ENCODE peak calls at places on chromosomes 6 and 20, in six cellular contexts. One of them, this sample, is unnamed.
A peak's percentile ranks its signal among the peaks of the same experiment; 100 is the strongest.

GRCh38 chr6:125114248-125114858 is 39.2 kb upstream of the TPD52L1 start:
- DNase-seq in HepG2: peak; percentile 43
- DNase-seq in H1: no peak
- DNase-seq in GM12878: no peak
- DNase-seq in K562: peak; percentile 45
- DNase-seq in GM12892: no peak
- DNase-seq in this sample: no peak

GRCh38 chr20:46108435-46108841 is 9.7 kb upstream of the CD40 start:
- DNase-seq in GM12892: no peak
- DNase-seq in HepG2: no peak
- DNase-seq in K562: no peak
- DNase-seq in GM12878: peak; percentile 93
- DNase-seq in H1: no peak
- DNase-seq in this sample: no peak

GRCh38 chr20:19786311-19786710 is 28.3 kb downstream of the RIN2 start:
- DNase-seq in GM12878: no peak
- DNase-seq in H1: no peak
- DNase-seq in K562: no peak
- DNase-seq in GM12892: no peak
- DNase-seq in HepG2: no peak
- DNase-seq in this sample: no peak

GRCh38 chr6:149425224-149425623 is 25.2 kb downstream of the SUMO4 start:
- DNase-seq in H1: no peak
- DNase-seq in GM12892: no peak
- DNase-seq in HepG2: no peak
- DNase-seq in GM12878: no peak
- DNase-seq in K562: no peak
- DNase-seq in this sample: no peak

GRCh38 chr6:91081452-91082067 is 494.7 kb upstream of the MAP3K7 start:
- DNase-seq in H1: no peak
- DNase-seq in K562: peak; percentile 30
- DNase-seq in HepG2: peak; percentile 25
- DNase-seq in GM12892: peak; percentile 5
- DNase-seq in GM12878: no peak
- DNase-seq in this sample: peak; percentile 6

GRCh38 chr6:110874880-110875547 is 429 bp downstream of the AMD1 start:
- DNase-seq in GM12878: no peak
- DNase-seq in K562: no peak
- DNase-seq in GM12892: no peak
- DNase-seq in H1: no peak
- DNase-seq in HepG2: no peak
- DNase-seq in this sample: no peak

GRCh38 chr6:2792330-2792729 is 27.1 kb downstream of the WRNIP1 start:
- DNase-seq in K562: no peak
- DNase-seq in GM12878: no peak
- DNase-seq in GM12892: no peak
- DNase-seq in HepG2: no peak
- DNase-seq in H1: no peak
- DNase-seq in this sample: no peak

GRCh38 chr6:136067731-136068341 is 182.3 kb downstream of the MTFR2 start:
- DNase-seq in GM12878: no peak
- DNase-seq in K562: no peak
- DNase-seq in GM12892: no peak
- DNase-seq in HepG2: no peak
- DNase-seq in H1: peak; percentile 17
- DNase-seq in this sample: no peak

GRCh38 chr6:170134077-170135040 is 156.5 kb downstream of the DLL1 start:
- DNase-seq in GM12892: no peak
- DNase-seq in H1: no peak
- DNase-seq in K562: no peak
- DNase-seq in HepG2: no peak
- DNase-seq in GM12878: no peak
- DNase-seq in this sample: no peak

GRCh38 chr20:31901615-31902014 is 31.2 kb downstream of the TTLL9 start:
- DNase-seq in K562: peak; percentile 46
- DNase-seq in HepG2: no peak
- DNase-seq in H1: no peak
- DNase-seq in GM12878: no peak
- DNase-seq in GM12892: no peak
- DNase-seq in this sample: no peak

GRCh38 chr6:3356824-3357420 is 98.2 kb downstream of the PSMG4 start:
- DNase-seq in HepG2: peak; percentile 95
- DNase-seq in GM12878: no peak
- DNase-seq in K562: no peak
- DNase-seq in GM12892: no peak
- DNase-seq in H1: no peak
- DNase-seq in this sample: no peak

GRCh38 chr6:76682842-76683241 is 610.4 kb upstream of the IMPG1 start:
- DNase-seq in GM12878: no peak
- DNase-seq in GM12892: no peak
- DNase-seq in H1: no peak
- DNase-seq in HepG2: peak; percentile 2
- DNase-seq in K562: no peak
- DNase-seq in this sample: no peak

GRCh38 chr20:13205848-13206434 is 15.1 kb upstream of the ISM1 start:
- DNase-seq in GM12892: no peak
- DNase-seq in H1: no peak
- DNase-seq in K562: no peak
- DNase-seq in HepG2: no peak
- DNase-seq in GM12878: no peak
- DNase-seq in this sample: no peak

DNA sequence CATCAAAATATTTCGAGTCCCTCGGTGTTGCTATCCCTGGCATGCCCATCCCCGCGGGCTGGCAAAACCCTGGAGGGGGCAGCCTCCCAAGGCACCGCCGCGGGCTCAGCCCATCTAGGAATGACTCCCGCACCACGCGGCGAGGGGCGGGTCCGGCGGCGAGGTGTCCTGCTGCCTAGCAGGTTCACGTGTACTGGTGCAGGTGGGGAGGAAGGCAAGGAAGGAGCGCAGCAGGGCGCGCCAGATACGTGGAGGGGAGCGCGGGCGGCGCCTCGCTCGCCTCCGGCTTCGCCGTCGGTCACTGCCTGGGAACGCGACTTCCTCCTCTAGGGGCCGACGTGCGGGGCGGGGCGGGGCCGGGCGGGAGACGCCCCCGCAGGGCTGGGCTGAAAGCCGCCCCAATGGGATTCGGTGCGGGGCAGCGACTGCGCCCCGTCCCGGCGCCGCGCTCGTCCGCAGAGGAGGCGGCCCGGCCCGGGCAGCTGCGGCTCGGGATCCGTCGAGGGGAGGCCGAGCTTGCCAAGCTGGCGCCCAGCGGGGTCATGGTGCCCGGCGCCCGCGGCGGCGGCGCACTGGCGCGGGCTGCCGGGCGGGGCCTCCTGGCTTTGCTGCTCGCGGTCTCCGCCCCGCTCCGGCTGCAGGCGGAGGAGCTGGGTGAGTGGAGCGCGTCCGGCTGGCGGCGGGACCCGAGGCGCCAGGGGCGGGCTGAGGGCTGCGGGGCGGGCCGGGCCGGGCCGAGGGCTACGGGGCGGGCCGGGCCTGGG is at the start of gene DCBLD1:
- DNase-seq in K562: peak; percentile 89
- DNase-seq in H1: no peak
- DNase-seq in GM12878: no peak
- DNase-seq in GM12892: peak; percentile 66
- DNase-seq in HepG2: peak; percentile 78
- DNase-seq in this sample: peak; percentile 68
- TF ChIP-seq POLR2A in K562: no peak
- TF ChIP-seq POLR2A in H1: peak; percentile 53
- TF ChIP-seq POLR2A in GM12878: peak; percentile 69
- TF ChIP-seq POLR2A in GM12892: peak; percentile 22
- TF ChIP-seq POLR2A in HepG2: peak; percentile 85
- TF ChIP-seq POLR2A in this sample: no peak

DNA sequence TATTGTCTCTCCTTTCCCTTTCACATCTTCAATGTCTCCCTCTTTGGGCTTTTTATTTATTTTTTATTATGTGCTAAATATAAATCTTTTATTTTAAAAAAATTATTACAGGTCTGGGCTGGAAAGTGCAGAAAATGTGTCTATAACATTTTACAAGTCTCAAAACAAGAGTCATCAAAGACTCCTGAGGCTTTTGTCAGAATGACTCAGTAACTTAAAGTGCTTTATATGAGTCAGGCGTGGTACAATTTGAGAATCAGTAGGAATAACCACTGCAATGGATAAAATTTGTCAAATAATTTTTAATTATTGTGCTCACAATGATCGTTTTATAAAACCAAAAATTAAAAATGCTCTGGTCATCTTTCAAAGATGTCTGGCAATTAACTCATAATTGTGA is 193.9 kb downstream of the MMUT start:
- DNase-seq in K562: no peak
- DNase-seq in HepG2: no peak
- DNase-seq in H1: no peak
- DNase-seq in GM12878: no peak
- DNase-seq in GM12892: no peak
- DNase-seq in this sample: no peak
- TF ChIP-seq TAF1 in K562: no peak
- TF ChIP-seq TAF1 in HepG2: no peak
- TF ChIP-seq TAF1 in H1: no peak
- TF ChIP-seq TAF1 in GM12878: no peak
- TF ChIP-seq TAF1 in GM12892: no peak
- TF ChIP-seq TAF1 in this sample: no peak

DNA sequence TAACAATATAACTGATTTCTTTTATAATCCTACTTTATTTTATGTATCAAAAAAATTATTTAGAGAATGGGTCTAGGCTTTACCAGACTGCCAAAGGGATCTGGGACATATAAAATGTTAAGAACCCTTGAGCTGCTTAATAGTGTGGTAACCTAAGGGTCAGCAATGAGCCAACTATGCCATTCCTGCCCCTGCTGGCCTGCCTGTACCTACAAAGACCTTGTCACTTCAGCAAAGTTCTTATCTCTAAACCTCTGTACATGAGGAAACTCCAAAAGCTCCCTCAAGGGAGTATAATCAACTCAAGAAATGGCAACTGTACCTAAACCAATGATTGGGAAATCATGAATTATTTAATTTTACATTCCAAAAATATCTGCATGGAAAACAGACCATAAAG is 266.9 kb downstream of the PKHD1 start:
- DNase-seq in GM12892: no peak
- DNase-seq in GM12878: no peak
- DNase-seq in K562: no peak
- DNase-seq in HepG2: no peak
- DNase-seq in H1: no peak
- DNase-seq in this sample: no peak
- TF ChIP-seq POLR2A in GM12892: no peak
- TF ChIP-seq POLR2A in GM12878: no peak
- TF ChIP-seq POLR2A in K562: no peak
- TF ChIP-seq POLR2A in HepG2: no peak
- TF ChIP-seq POLR2A in H1: no peak
- TF ChIP-seq POLR2A in this sample: no peak

DNA sequence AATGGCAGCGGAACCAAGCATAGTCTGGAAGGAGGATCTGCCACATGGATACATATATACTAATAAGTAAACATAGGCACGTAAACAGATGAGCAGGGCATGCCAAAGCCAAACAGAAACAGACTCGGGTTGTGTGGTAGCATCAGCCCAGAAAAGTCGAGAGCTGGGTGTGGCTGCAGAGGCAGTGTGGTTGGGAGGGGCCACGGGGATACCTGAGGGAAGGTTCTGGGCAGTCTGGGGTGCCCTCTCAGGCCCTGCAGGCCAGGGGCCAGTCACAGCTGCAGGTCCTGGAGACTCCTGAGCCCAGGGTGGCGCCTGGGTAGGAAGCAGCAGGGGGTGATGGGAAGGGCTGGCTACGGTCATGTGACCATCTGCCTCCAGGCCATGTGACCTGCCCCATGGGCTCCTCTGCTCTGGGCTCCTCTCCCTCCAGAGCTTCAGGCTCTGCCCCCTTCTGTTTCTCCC is 42.8 kb upstream of the MRPS10 start:
- DNase-seq in GM12878: no peak
- DNase-seq in HepG2: peak; percentile 44
- DNase-seq in GM12892: no peak
- DNase-seq in H1: no peak
- DNase-seq in K562: peak; percentile 85
- DNase-seq in this sample: no peak
- TF ChIP-seq TAF1 in GM12878: no peak
- TF ChIP-seq TAF1 in HepG2: no peak
- TF ChIP-seq TAF1 in GM12892: no peak
- TF ChIP-seq TAF1 in H1: no peak
- TF ChIP-seq TAF1 in K562: no peak
- TF ChIP-seq TAF1 in this sample: no peak

DNA sequence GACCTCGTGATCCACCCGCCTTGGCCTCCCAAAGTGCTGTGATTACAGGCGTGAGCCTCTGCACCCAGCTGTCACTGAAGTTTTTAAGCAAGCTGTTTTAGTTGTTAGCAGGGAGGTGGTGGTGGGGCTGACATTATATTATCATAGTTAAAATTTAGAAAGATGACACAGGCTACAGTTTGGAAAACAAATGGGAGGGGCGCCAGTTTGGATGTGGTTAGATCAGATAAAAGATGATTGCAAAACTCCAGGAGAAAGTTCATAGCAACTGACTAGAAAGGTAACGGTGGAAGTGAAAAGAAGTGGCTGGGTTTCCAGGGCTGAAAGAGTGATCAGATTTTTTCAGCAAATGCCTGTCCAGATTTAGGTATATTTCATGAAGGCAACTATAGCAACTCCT is 311.9 kb upstream of the CITED2 start:
- DNase-seq in GM12892: no peak
- DNase-seq in K562: no peak
- DNase-seq in H1: no peak
- DNase-seq in HepG2: no peak
- DNase-seq in GM12878: no peak
- DNase-seq in this sample: no peak
- TF ChIP-seq POLR2A in GM12892: no peak
- TF ChIP-seq POLR2A in K562: no peak
- TF ChIP-seq POLR2A in H1: no peak
- TF ChIP-seq POLR2A in HepG2: no peak
- TF ChIP-seq POLR2A in GM12878: no peak
- TF ChIP-seq POLR2A in this sample: no peak

GRCh38 chr6:144683216-144684070 is 398.3 kb downstream of the UTRN start:
- DNase-seq in H1: no peak
- DNase-seq in GM12892: no peak
- DNase-seq in GM12878: no peak
- DNase-seq in HepG2: no peak
- DNase-seq in K562: no peak
- DNase-seq in this sample: no peak
- TF ChIP-seq TAF1 in H1: no peak
- TF ChIP-seq TAF1 in GM12892: no peak
- TF ChIP-seq TAF1 in GM12878: no peak
- TF ChIP-seq TAF1 in HepG2: no peak
- TF ChIP-seq TAF1 in K562: no peak
- TF ChIP-seq TAF1 in this sample: no peak

DNA sequence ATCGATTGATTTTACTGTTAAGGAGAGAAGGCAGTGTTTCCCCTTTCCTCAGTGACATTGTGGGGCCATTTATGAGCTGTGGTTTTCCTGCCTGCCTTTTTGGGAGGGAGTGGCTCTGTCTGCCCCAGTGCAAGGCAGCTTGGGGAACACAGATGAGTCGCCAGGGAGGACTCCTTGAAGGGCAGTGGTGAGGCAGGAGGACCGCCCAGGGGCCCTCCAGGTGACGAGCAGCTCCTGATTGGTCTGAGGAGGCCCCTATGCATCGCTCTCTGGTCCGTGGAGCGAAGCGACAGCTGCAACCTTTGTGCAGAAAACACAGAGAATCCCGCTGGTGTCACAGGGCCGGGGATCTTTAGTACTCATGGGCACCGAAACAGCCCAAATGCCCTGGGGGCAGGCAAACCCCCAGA is 100.3 kb downstream of the TMEM242 start:
- DNase-seq in GM12878: no peak
- DNase-seq in HepG2: no peak
- DNase-seq in H1: no peak
- DNase-seq in GM12892: no peak
- DNase-seq in K562: no peak
- DNase-seq in this sample: no peak
- TF ChIP-seq POLR2A in GM12878: no peak
- TF ChIP-seq POLR2A in HepG2: no peak
- TF ChIP-seq POLR2A in H1: no peak
- TF ChIP-seq POLR2A in GM12892: no peak
- TF ChIP-seq POLR2A in K562: no peak
- TF ChIP-seq POLR2A in this sample: no peak